ENCODE peak calls at places on chromosomes 12 and 14, in four cellular contexts. One of them, this sample, is unnamed.

GRCh38 chr12:69991683-69992297 is 166.8 kb downstream of the MYRFL start:
- DNase-seq in GM12878: no peak
- DNase-seq in HepG2: no peak
- DNase-seq in H1: no peak
- DNase-seq in this sample: no peak

GRCh38 chr12:121391619-121392324 is 8.1 kb upstream of the RNF34 start:
- DNase-seq in GM12878: peak; percentile 53
- DNase-seq in HepG2: no peak
- DNase-seq in H1: no peak
- DNase-seq in this sample: no peak

GRCh38 chr12:58502236-58502635 is 418.1 kb downstream of the LRIG3 start:
- DNase-seq in GM12878: no peak
- DNase-seq in HepG2: no peak
- DNase-seq in H1: no peak
- DNase-seq in this sample: no peak

GRCh38 chr12:48197967-48198618 is 5.0 kb downstream of the OR10AD1 start:
- DNase-seq in GM12878: peak; percentile 80
- DNase-seq in HepG2: no peak
- DNase-seq in H1: peak; percentile 93
- DNase-seq in this sample: peak; percentile 95

GRCh38 chr12:124456652-124457152 is 110.7 kb downstream of the NCOR2 start:
- DNase-seq in GM12878: no peak
- DNase-seq in HepG2: no peak
- DNase-seq in H1: no peak
- DNase-seq in this sample: no peak

GRCh38 chr12:55694651-55695050 is 13.1 kb downstream of the ITGA7 start:
- DNase-seq in GM12878: no peak
- DNase-seq in HepG2: no peak
- DNase-seq in H1: no peak
- DNase-seq in this sample: no peak

GRCh38 chr12:122672515-122672914 is 30.6 kb downstream of the HCAR2 start:
- DNase-seq in GM12878: no peak
- DNase-seq in HepG2: no peak
- DNase-seq in H1: no peak
- DNase-seq in this sample: no peak

GRCh38 chr12:119183942-119184695 is 5.4 kb downstream of the HSPB8 start:
- DNase-seq in GM12878: no peak
- DNase-seq in HepG2: no peak
- DNase-seq in H1: no peak
- DNase-seq in this sample: no peak

GRCh38 chr14:65791551-65791981 is 379.0 kb downstream of the FUT8 start:
- DNase-seq in GM12878: peak; percentile 5
- DNase-seq in HepG2: no peak
- DNase-seq in H1: no peak
- DNase-seq in this sample: no peak

GRCh38 chr12:34625116-34625515 is 602.8 kb downstream of the ALG10 start:
- DNase-seq in GM12878: no peak
- DNase-seq in HepG2: peak; percentile 29
- DNase-seq in H1: no peak
- DNase-seq in this sample: peak; percentile 76

GRCh38 chr14:76933515-76933914 is 95.0 kb downstream of the IRF2BPL start:
- DNase-seq in GM12878: no peak
- DNase-seq in HepG2: no peak
- DNase-seq in H1: no peak
- DNase-seq in this sample: no peak

GRCh38 chr12:53989227-53990113 is 4.5 kb downstream of the HOXC10 start:
- DNase-seq in GM12878: peak; percentile 34
- DNase-seq in HepG2: peak; percentile 56
- DNase-seq in H1: no peak
- DNase-seq in this sample: no peak

GRCh38 chr12:53299101-53299453 is 418 bp upstream of the MYG1 start:
- DNase-seq in GM12878: no peak
- DNase-seq in HepG2: peak; percentile 23
- DNase-seq in H1: no peak
- DNase-seq in this sample: no peak

GRCh38 chr12:112111931-112112330 is 3.3 kb upstream of the NAA25 start:
- DNase-seq in GM12878: no peak
- DNase-seq in HepG2: no peak
- DNase-seq in H1: no peak
- DNase-seq in this sample: no peak

GRCh38 chr12:121295746-121296617 is 527 bp downstream of the CAMKK2 start:
- DNase-seq in GM12878: no peak
- DNase-seq in HepG2: peak; percentile 27
- DNase-seq in H1: peak; percentile 65
- DNase-seq in this sample: no peak

GRCh38 chr12:75784591-75784990 is 247.0 kb downstream of the PHLDA1 start:
- DNase-seq in GM12878: no peak
- DNase-seq in HepG2: peak; percentile 73
- DNase-seq in H1: no peak
- DNase-seq in this sample: no peak

GRCh38 chr14:74492413-74493342 is at the start of gene NPC2:
- DNase-seq in GM12878: no peak
- DNase-seq in HepG2: no peak
- DNase-seq in H1: no peak
- DNase-seq in this sample: no peak

GRCh38 chr12:81021834-81022233 is 56.0 kb upstream of the ACSS3 start:
- DNase-seq in GM12878: no peak
- DNase-seq in HepG2: no peak
- DNase-seq in H1: no peak
- DNase-seq in this sample: no peak

GRCh38 chr14:44529026-44529425 is 21.9 kb upstream of the FSCB start:
- DNase-seq in GM12878: no peak
- DNase-seq in HepG2: no peak
- DNase-seq in H1: no peak
- DNase-seq in this sample: no peak

GRCh38 chr14:101559624-101560533 is 1.4 kb upstream of the DIO3 start:
- DNase-seq in GM12878: no peak
- DNase-seq in HepG2: no peak
- DNase-seq in H1: peak; percentile 72
- DNase-seq in this sample: no peak
- TF ChIP-seq YY1 in GM12878: no peak
- TF ChIP-seq YY1 in HepG2: no peak
- TF ChIP-seq YY1 in H1: no peak
- TF ChIP-seq YY1 in this sample: no peak

GRCh38 chr12:6821674-6822433 is at the start of gene GPR162:
- DNase-seq in GM12878: no peak
- DNase-seq in HepG2: no peak
- DNase-seq in H1: peak; percentile 82
- DNase-seq in this sample: peak; percentile 97

GRCh38 chr12:6819069-6820030 is 2.3 kb upstream of the GPR162 start:
- DNase-seq in GM12878: no peak
- DNase-seq in HepG2: no peak
- DNase-seq in H1: no peak
- DNase-seq in this sample: no peak

GRCh38 chr12:6820171-6820570 is 1.4 kb upstream of the GPR162 start:
- DNase-seq in GM12878: no peak
- DNase-seq in HepG2: no peak
- DNase-seq in H1: no peak
- DNase-seq in this sample: no peak

GRCh38 chr12:6822461-6823135 is 977 bp downstream of the GPR162 start:
- DNase-seq in GM12878: no peak
- DNase-seq in HepG2: no peak
- DNase-seq in H1: no peak
- DNase-seq in this sample: no peak

GRCh38 chr12:6821271-6821673 is 349 bp upstream of the GPR162 start:
- DNase-seq in GM12878: no peak
- DNase-seq in HepG2: no peak
- DNase-seq in H1: peak; percentile 72
- DNase-seq in this sample: peak; percentile 89
- TF ChIP-seq SUZ12 in GM12878: no peak
- TF ChIP-seq SUZ12 in HepG2: no peak
- TF ChIP-seq SUZ12 in H1: no peak
- TF ChIP-seq SUZ12 in this sample: no peak

DNA sequence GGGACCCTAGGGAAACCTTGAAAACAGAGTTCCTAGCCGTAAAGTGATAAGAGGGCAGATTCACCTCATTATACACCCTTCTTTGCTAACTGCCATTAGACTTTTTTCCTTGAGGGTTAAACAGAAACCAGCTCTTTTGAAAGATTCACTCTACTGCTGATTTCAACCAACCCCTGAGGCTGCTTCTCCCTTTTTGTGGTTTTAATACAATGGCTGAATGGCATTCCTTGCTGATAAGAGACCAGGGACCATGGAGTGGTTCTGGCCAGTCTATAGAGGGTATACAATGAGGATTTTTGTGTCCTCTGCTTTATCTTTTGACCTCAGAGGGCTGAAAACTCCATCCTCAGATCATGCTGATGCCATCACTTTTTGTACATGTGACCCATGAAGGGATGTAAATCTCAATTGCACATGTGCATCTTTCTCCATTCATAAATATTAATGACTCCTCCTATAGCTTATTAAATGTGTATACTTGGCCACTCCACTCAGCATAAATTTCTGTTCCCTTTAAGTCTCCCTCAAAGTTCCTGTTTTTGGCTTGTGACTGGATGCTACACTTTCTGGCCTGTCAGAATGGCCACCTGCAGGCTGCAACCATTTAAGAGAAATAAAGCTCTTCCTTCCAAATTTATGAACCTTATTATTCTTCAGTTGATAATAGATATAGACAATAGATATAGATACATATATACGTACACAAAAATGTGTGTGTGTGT is 233.8 kb upstream of the SEL1L start:
- DNase-seq in GM12878: no peak
- DNase-seq in HepG2: no peak
- DNase-seq in H1: no peak
- DNase-seq in this sample: no peak
- TF ChIP-seq YY1 in GM12878: no peak
- TF ChIP-seq YY1 in HepG2: no peak
- TF ChIP-seq YY1 in H1: no peak
- TF ChIP-seq YY1 in this sample: no peak

GRCh38 chr14:35368583-35368982 is 36.0 kb downstream of the NFKBIA start:
- DNase-seq in GM12878: no peak
- DNase-seq in HepG2: no peak
- DNase-seq in H1: no peak
- DNase-seq in this sample: no peak
- TF ChIP-seq SUZ12 in GM12878: no peak
- TF ChIP-seq SUZ12 in HepG2: no peak
- TF ChIP-seq SUZ12 in H1: no peak
- TF ChIP-seq SUZ12 in this sample: no peak

GRCh38 chr12:16006752-16007151 is 95.6 kb downstream of the DERA start:
- DNase-seq in GM12878: no peak
- DNase-seq in HepG2: no peak
- DNase-seq in H1: no peak
- DNase-seq in this sample: no peak
- TF ChIP-seq YY1 in GM12878: no peak
- TF ChIP-seq YY1 in HepG2: no peak
- TF ChIP-seq YY1 in H1: no peak
- TF ChIP-seq YY1 in this sample: no peak

GRCh38 chr12:104742551-104742961 is 215.5 kb downstream of the SLC41A2 start:
- DNase-seq in GM12878: no peak
- DNase-seq in HepG2: no peak
- DNase-seq in H1: no peak
- DNase-seq in this sample: no peak

GRCh38 chr12:104738841-104739642 is 219.0 kb downstream of the SLC41A2 start:
- DNase-seq in GM12878: no peak
- DNase-seq in HepG2: no peak
- DNase-seq in H1: no peak
- DNase-seq in this sample: no peak

GRCh38 chr12:104741497-104742367 is 216.4 kb downstream of the SLC41A2 start:
- DNase-seq in GM12878: no peak
- DNase-seq in HepG2: no peak
- DNase-seq in H1: no peak
- DNase-seq in this sample: no peak

GRCh38 chr12:104741072-104741471 is 217.0 kb downstream of the SLC41A2 start:
- DNase-seq in GM12878: no peak
- DNase-seq in HepG2: no peak
- DNase-seq in H1: no peak
- DNase-seq in this sample: no peak

DNA sequence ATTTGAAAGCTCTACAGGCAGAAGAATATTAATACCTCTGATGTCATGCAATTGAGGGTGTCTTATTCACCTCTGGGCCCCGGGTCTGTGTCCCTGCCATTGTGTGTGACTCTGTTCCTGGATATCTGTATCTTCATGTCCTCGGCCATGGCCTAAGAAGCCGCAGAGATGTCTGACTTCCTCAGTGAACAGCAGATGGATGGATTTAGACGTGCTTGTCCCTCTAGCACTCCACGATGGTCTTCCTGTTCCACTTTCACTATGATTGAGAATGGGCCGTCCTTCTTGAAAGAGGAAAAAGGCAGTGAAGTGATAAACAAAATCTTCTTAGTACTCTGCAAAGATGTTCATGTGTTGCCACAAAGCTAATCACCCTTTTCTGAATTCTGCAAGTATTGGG is 217.4 kb downstream of the SLC41A2 start:
- DNase-seq in GM12878: peak; percentile 87
- DNase-seq in HepG2: no peak
- DNase-seq in H1: no peak
- DNase-seq in this sample: no peak
- TF ChIP-seq SUZ12 in GM12878: no peak
- TF ChIP-seq SUZ12 in HepG2: no peak
- TF ChIP-seq SUZ12 in H1: no peak
- TF ChIP-seq SUZ12 in this sample: no peak

GRCh38 chr14:103160321-103161053 is 37.2 kb downstream of the TNFAIP2 start:
- DNase-seq in GM12878: no peak
- DNase-seq in HepG2: no peak
- DNase-seq in H1: no peak
- DNase-seq in this sample: peak; percentile 25
- TF ChIP-seq YY1 in GM12878: no peak
- TF ChIP-seq YY1 in HepG2: no peak
- TF ChIP-seq YY1 in H1: no peak
- TF ChIP-seq YY1 in this sample: no peak

DNA sequence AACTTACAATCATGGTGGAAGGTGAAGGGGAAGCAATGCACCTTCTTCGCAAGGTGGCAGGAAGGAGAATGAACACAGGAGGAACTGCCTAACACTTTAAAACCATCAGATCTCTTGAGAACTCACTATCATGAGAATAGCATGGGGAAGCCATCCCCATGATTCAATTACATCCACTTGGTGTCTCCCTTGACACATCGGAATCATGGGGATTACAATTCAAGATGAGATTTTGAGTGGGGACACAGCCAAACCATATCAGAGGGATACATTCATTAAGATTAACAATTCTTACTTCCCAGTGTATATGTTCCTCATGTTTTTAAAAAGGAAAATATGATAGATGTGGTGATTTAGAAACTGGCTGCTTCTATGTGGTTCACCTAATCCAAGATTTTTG is 117.9 kb downstream of the PDE3A start:
- DNase-seq in GM12878: no peak
- DNase-seq in HepG2: no peak
- DNase-seq in H1: no peak
- DNase-seq in this sample: no peak
- TF ChIP-seq SUZ12 in GM12878: no peak
- TF ChIP-seq SUZ12 in HepG2: no peak
- TF ChIP-seq SUZ12 in H1: no peak
- TF ChIP-seq SUZ12 in this sample: no peak

This sample was measured in NT2/D1.